ENCODE peak calls at places on chromosomes 6 and 20, in five cellular contexts. K, U, A, Y and V are unnamed samples.

GRCh38 chr20:24773168-24773567 is 175.9 kb upstream of the CST7 start:
- DNase-seq in K (no peak), U (no peak), A (peak; percentile 5), Y (no peak), V (no peak)

GRCh38 chr6:71164890-71165289 is 123.7 kb upstream of the OGFRL1 start:
- DNase-seq in K (no peak), U (no peak), A (no peak), Y (no peak), V (no peak)

GRCh38 chr6:11215773-11216172 is 16.7 kb downstream of the NEDD9 start:
- DNase-seq in K (peak; percentile 59), U (no peak), A (peak; percentile 71), Y (no peak), V (no peak)

GRCh38 chr6:87623248-87623647 is 33.3 kb downstream of the ORC3 start:
- DNase-seq in K (no peak), U (no peak), A (no peak), Y (no peak), V (no peak)

GRCh38 chr20:15578059-15578458 is 995.2 kb downstream of the KIF16B start:
- DNase-seq in K (no peak), U (no peak), A (no peak), Y (no peak), V (no peak)

GRCh38 chr6:105780146-105780860 is 305.8 kb upstream of the PRDM1 start:
- DNase-seq in K (no peak), U (no peak), A (no peak), Y (no peak), V (no peak)

GRCh38 chr20:57662028-57662312 is 41.7 kb upstream of the ZBP1 start:
- DNase-seq in K (peak; percentile 19), U (no peak), A (peak; percentile 5), Y (no peak), V (no peak)

GRCh38 chr6:69416739-69417138 is 380.1 kb downstream of the LMBRD1 start:
- DNase-seq in K (no peak), U (no peak), A (no peak), Y (no peak), V (no peak)

GRCh38 chr20:61728326-61728725 is 337.4 kb downstream of the TAF4 start:
- DNase-seq in K (no peak), U (no peak), A (no peak), Y (no peak), V (no peak)

GRCh38 chr6:110421749-110422443 is 6.5 kb upstream of the DDO start:
- DNase-seq in K (no peak), U (no peak), A (no peak), Y (no peak), V (no peak)

GRCh38 chr6:154969796-154970195 is 25.3 kb upstream of the TIAM2 start:
- DNase-seq in K (no peak), U (no peak), A (no peak), Y (no peak), V (no peak)

GRCh38 chr6:105257350-105257749 is 77.5 kb upstream of the POPDC3 start:
- DNase-seq in K (no peak), U (no peak), A (no peak), Y (no peak), V (no peak)

GRCh38 chr20:58604410-58604881 is 46.6 kb upstream of the STX16 start:
- DNase-seq in K (no peak), U (no peak), A (no peak), Y (no peak), V (no peak)

GRCh38 chr6:40163924-40164323 is 229.7 kb upstream of the MOCS1 start:
- DNase-seq in K (no peak), U (no peak), A (no peak), Y (no peak), V (no peak)

GRCh38 chr20:43914697-43915208 is at the start of gene TOX2:
- DNase-seq in K (no peak), U (no peak), A (peak; percentile 40), Y (no peak), V (no peak)

GRCh38 chr6:55239099-55239498 is 64.8 kb downstream of the HCRTR2 start:
- DNase-seq in K (no peak), U (no peak), A (no peak), Y (no peak), V (no peak)

GRCh38 chr6:80508885-80509630 is 402.6 kb downstream of the BCKDHB start:
- DNase-seq in K (no peak), U (no peak), A (no peak), Y (no peak), V (no peak)

DNA sequence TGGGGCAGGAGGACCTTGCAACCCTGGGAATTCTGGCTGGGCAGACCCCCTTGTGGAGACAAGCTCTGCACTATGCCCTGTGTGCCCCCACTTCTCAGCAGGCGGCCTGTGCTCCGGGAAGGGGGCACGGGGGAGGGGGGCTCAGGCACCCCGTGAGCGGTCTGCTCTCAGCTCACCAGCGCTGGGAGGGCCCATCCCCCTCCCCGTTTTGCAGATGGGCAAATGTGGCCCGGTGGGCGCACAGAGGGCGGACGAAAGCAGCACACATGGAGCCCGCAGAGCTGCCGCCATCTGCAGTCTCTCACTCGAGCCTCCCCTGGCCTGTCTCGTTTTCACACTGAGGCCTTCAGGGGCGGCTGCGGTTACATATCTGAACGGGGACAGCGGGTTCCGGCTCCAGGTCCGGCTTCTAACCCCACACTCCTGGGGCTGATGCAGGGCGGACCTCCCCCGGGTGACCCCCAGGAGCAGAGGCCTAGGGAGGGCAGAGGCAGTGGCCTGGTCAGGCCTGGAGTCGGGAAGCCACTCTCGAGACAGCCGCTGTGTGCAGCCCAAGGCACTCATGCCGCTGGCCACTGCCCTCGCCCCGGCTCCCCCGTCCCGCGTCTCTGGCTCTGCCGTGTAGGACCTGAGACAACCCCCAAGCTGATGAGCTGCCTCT is 13.9 kb downstream of the CHRNA4 start:
- DNase-seq in K (no peak), U (no peak), A (no peak), Y (no peak), V (no peak)
- H3K9me3 ChIP-seq in K (no peaks in the 10 kb centered on the region), U (no peaks in the 10 kb centered on the region), A (no peaks in the 10 kb centered on the region), Y (no peaks in the 10 kb centered on the region), V (no peaks in the 10 kb centered on the region)

DNA sequence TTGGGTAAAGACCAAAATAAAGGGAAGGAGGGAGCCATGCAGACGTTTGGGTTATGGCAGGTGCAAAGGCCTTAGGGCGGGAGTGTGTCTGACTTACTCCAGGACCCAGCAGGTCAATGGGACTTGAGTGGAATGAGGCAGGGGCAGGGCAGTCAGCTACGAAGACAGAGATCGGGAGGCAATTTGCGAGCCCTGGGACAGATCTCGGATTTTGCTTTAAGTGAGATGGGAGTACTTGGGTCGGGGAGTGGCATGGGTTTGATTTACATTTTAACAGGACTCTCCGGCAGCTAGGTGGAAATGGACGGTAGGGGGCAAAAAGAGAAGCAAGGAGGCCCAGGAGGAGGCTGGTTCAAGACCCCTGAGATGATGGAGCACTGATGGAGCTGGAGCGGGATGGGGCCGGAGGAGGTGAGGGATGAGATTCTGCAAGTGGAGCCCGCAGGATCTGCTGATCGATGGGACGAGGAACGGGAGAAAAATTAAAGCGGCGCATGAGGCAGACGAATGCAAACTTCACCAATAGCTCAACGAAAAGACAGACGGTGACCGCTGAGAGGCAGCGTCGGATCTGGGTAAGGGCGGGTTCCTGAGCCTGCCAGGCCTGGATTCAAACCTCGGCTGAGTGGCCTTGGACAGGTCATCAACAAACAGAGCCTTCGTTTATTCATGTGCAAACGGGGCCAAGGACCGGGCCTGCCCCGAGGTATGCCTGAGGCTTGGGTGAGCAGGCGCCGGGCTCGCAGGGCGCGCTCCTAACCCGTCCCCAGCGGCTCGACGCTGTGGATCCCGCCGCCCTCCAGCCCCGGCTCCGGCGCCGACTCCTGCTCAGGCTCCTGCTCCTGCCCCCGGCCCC is 774 bp upstream of the RBCK1 start:
- DNase-seq in K (peak; percentile 82), U (peak; percentile 69), A (peak; percentile 81), Y (peak; percentile 73), V (peak; percentile 65)
- TF ChIP-seq CTCF in K (no peak), U (no peak), A (peak; percentile 29), Y (no peak), V (peak; percentile 15)

GRCh38 chr6:167474171-167474570 is 149.3 kb downstream of the TTLL2 start:
- DNase-seq in K (no peak), U (no peak), A (no peak), Y (no peak), V (no peak)
- H3K9me3 ChIP-seq in K (no peaks in the 10 kb centered on the region), U (no peaks in the 10 kb centered on the region), A (no peaks in the 10 kb centered on the region), Y (no peaks in the 10 kb centered on the region), V (no peaks in the 10 kb centered on the region)

DNA sequence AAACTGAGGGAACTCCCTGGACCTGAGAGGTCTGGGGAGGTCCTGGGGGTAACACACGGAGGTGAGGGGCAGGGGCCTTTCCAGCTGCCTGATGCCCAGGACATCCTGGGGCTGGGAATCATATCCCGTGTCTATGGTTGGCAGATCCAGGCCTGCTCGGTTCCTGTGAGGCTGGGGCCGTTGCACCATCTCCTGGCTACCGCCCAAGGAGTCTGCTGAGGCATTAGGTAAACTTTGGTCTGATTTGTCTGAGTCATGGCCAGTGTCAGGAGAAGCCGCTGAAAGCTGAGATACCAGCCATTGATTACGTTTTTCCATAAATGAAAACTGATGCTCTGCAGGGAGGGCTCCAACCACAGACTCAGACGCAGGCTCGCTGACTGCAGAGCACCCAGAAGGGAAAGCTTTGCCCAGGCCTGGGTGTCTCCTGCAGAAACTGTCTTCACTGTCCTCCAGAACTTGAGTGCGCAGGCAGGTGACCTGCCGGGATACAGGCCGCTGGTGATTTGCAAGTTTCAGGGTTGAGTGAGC is 14.2 kb downstream of the TRAF3IP2 start:
- DNase-seq in K (peak; percentile 88), U (peak; percentile 91), A (peak; percentile 95), Y (peak; percentile 92), V (peak; percentile 97)
- TF ChIP-seq CTCF in K (no peak), U (no peak), A (no peak), Y (no peak), V (no peak)

GRCh38 chr6:170101281-170102035 is 189.4 kb downstream of the DLL1 start:
- DNase-seq in K (peak; percentile 17), U (peak; percentile 5), A (peak; percentile 19), Y (peak; percentile 48), V (peak; percentile 6)
- H3K9me3 ChIP-seq in K (peaks cover 9% of the 10 kb centered on the region), U (no peaks in the 10 kb centered on the region), A (no peaks in the 10 kb centered on the region), Y (no peaks in the 10 kb centered on the region), V (no peaks in the 10 kb centered on the region)

DNA sequence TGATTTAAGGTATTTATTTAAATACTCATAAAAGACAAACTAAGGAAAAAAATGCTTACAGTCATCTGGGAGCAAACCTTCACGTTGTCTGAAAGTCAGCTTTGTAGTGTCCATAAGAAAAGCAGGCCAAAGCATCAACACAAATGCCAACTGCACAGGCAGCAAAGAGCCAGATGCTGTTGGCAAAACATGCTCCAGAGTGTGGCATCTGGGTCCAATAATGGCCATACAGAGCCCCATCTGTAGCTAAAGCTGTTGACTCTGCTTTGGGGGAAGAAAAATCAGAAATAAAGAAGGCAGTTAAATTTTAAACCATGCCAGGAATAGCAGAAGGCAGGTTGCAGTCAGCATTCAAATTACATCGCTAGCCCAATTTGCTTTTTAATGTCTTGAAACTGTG is 776.4 kb downstream of the EYS start:
- DNase-seq in K (no peak), U (no peak), A (no peak), Y (no peak), V (no peak)
- TF ChIP-seq CTCF in K (no peak), U (no peak), A (no peak), Y (no peak), V (no peak)